ENCODE peak calls at places on chromosomes 12 and 14, in nine cellular contexts. P is IMR-90, B is NCI-H226, J is NCI-H82, H is hepatic stellate cell, R is mesothelial cell of epicardium, K is K562, M is B cell, T is activated T-helper 1 cell treated with Interleukin-2 at 50 U/mL for 16 hours. Z is an unnamed sample.
A peak's percentile ranks its signal among the peaks of the same experiment; 100 is the strongest.

GRCh38 chr12:108193922-108194321 is 64.8 kb downstream of the WSCD2 start:
- DNase-seq in P (peak; percentile 3), B (no peak), J (peak; percentile 73), H (peak; percentile 45), R (no peak), K (peak; percentile 66), M (no peak), T (no peak), Z (peak; percentile 44)

GRCh38 chr12:92070054-92070863 is 75.4 kb downstream of the BTG1 start:
- DNase-seq in P (no peak), B (no peak), J (no peak), H (no peak), R (no peak), K (no peak), M (no peak), T (no peak), Z (no peak)

GRCh38 chr12:53045646-53046045 is 4.2 kb upstream of the TNS2 start:
- DNase-seq in P (no peak), B (no peak), J (no peak), H (no peak), R (no peak), K (no peak), M (no peak), T (no peak), Z (no peak)

GRCh38 chr14:96410119-96410518 is 18.2 kb downstream of the AK7 start:
- DNase-seq in P (no peak), B (no peak), J (no peak), H (no peak), R (no peak), K (no peak), M (no peak), T (no peak), Z (peak; percentile 26)

GRCh38 chr14:33186656-33187055 is 248.0 kb downstream of the NPAS3 start:
- DNase-seq in P (no peak), B (no peak), J (no peak), H (no peak), R (no peak), K (no peak), M (no peak), T (no peak), Z (no peak)

GRCh38 chr14:96598332-96598928 is 96.2 kb downstream of the PAPOLA start:
- DNase-seq in P (no peak), B (no peak), J (no peak), H (no peak), R (no peak), K (no peak), M (no peak), T (no peak), Z (peak; percentile 15)

GRCh38 chr12:737117-737739 is 15.2 kb upstream of the WNK1 start:
- DNase-seq in P (no peak), B (peak; percentile 45), J (peak; percentile 18), H (no peak), R (no peak), K (no peak), M (no peak), T (no peak), Z (no peak)

GRCh38 chr14:90677484-90678045 is 138.7 kb downstream of the TTC7B start:
- DNase-seq in P (peak; percentile 79), B (no peak), J (no peak), H (peak; percentile 54), R (no peak), K (no peak), M (no peak), T (no peak), Z (peak; percentile 71)

GRCh38 chr12:99957866-99958466 is 26.8 kb downstream of the ANKS1B start:
- DNase-seq in P (no peak), B (no peak), J (no peak), H (no peak), R (no peak), K (no peak), M (no peak), T (no peak), Z (no peak)

GRCh38 chr12:98679611-98680005 is 34.5 kb downstream of the APAF1 start:
- DNase-seq in P (no peak), B (no peak), J (no peak), H (no peak), R (no peak), K (no peak), M (no peak), T (no peak), Z (no peak)

GRCh38 chr14:55707365-55707804 is 127.4 kb downstream of the KTN1 start:
- DNase-seq in P (peak; percentile 76), B (no peak), J (peak; percentile 54), H (no peak), R (no peak), K (no peak), M (no peak), T (no peak), Z (peak; percentile 77)

GRCh38 chr12:3229577-3229976 is 152.4 kb downstream of the TSPAN9 start:
- DNase-seq in P (no peak), B (no peak), J (no peak), H (no peak), R (no peak), K (no peak), M (no peak), T (no peak), Z (no peak)

GRCh38 chr12:74317078-74317581 is 220.5 kb upstream of the ATXN7L3B start:
- DNase-seq in P (no peak), B (no peak), J (peak; percentile 79), H (no peak), R (no peak), K (peak; percentile 6), M (no peak), T (no peak), Z (peak; percentile 85)

GRCh38 chr12:102347761-102348160 is 132.6 kb downstream of the IGF1 start:
- DNase-seq in P (no peak), B (no peak), J (no peak), H (no peak), R (no peak), K (no peak), M (no peak), T (no peak), Z (no peak)

Z was measured in lung microvascular endothelial cell.